ENCODE peak calls at places on chromosomes 1 and 21, in eight cellular contexts. F, Q, L, S, Z, M, W and J are unnamed samples.

GRCh38 chr1:8170059-8170835 is 144.1 kb upstream of the ERRFI1 start:
- DNase-seq in W (no peak), S (no peak), M (peak), F (peak), L (no peak), Z (peak), Q (no peak), J (no peak)

GRCh38 chr21:19995253-19995652 is 1003.0 kb upstream of the NCAM2 start:
- DNase-seq in Z (no peak), W (no peak), M (no peak), S (no peak), F (no peak), L (no peak), Q (no peak), J (no peak)

GRCh38 chr1:28104866-28105467 is 16.6 kb upstream of the EYA3 start:
- DNase-seq in W (peak), F (no peak), M (peak), Q (peak), L (no peak), S (peak), Z (no peak), J (peak)

GRCh38 chr1:15358565-15359133 is 51.0 kb upstream of the EFHD2 start:
- DNase-seq in F (no peak), Q (no peak), S (peak), L (no peak), W (no peak), Z (no peak), M (no peak), J (no peak)

GRCh38 chr1:221620437-221621384 is 121.2 kb downstream of the DUSP10 start:
- DNase-seq in Q (peak), S (no peak), F (no peak), W (no peak), Z (no peak), M (no peak), L (no peak), J (no peak)

GRCh38 chr1:84508510-84508909 is 2.1 kb upstream of the GNG5 start:
- DNase-seq in L (no peak), F (no peak), Z (no peak), M (no peak), Q (no peak), W (no peak), S (no peak), J (no peak)

GRCh38 chr1:59367269-59368006 is 70.5 kb downstream of the FGGY start:
- DNase-seq in M (peak), W (peak), S (peak), Z (peak), L (peak), F (peak), Q (peak), J (peak)

GRCh38 chr1:234345237-234345636 is 28.0 kb upstream of the COA6 start:
- DNase-seq in L (no peak), W (no peak), Q (no peak), S (no peak), M (no peak), F (no peak), Z (no peak), J (no peak)

GRCh38 chr1:2199042-2199810 is 4.7 kb upstream of the FAAP20 start:
- DNase-seq in Z (peak), L (peak), F (peak), M (peak), W (peak), Q (peak), S (peak), J (peak)

GRCh38 chr1:998051-998821 is 1.7 kb downstream of the HES4 start:
- DNase-seq in M (peak), W (peak), S (no peak), F (peak), L (no peak), Q (no peak), Z (peak), J (no peak)

GRCh38 chr1:207040181-207040533 is 7.6 kb upstream of the C1orf116 start:
- DNase-seq in Q (no peak), S (no peak), Z (no peak), M (no peak), L (no peak), W (no peak), F (no peak), J (no peak)

GRCh38 chr1:204130178-204130577 is 21.7 kb downstream of the ETNK2 start:
- DNase-seq in S (no peak), Z (no peak), L (no peak), M (peak), Q (peak), W (peak), F (no peak), J (no peak)

GRCh38 chr21:20040768-20041167 is 957.4 kb upstream of the NCAM2 start:
- DNase-seq in L (no peak), M (no peak), Z (no peak), Q (no peak), S (no peak), W (no peak), F (no peak), J (no peak)

GRCh38 chr1:153728305-153729066 is 636 bp downstream of the INTS3 start:
- DNase-seq in W (peak), M (peak), Q (peak), S (peak), L (peak), F (peak), Z (peak), J (peak)

GRCh38 chr21:37855568-37856391 is 60.5 kb downstream of the KCNJ6 start:
- DNase-seq in W (no peak), Z (no peak), F (no peak), Q (no peak), L (no peak), S (no peak), M (no peak), J (no peak)

GRCh38 chr1:112444269-112444668 is 48.3 kb downstream of the CTTNBP2NL start:
- DNase-seq in F (no peak), Q (no peak), M (no peak), W (no peak), L (no peak), S (no peak), Z (no peak), J (no peak)

GRCh38 chr21:30058928-30059327 is 107.7 kb downstream of the CLDN17 start:
- DNase-seq in Z (no peak), W (no peak), M (no peak), L (no peak), S (no peak), Q (no peak), F (no peak), J (no peak)

GRCh38 chr21:45834821-45835293 is 146.7 kb upstream of the COL6A1 start:
- DNase-seq in M (no peak), S (no peak), Q (no peak), W (no peak), L (no peak), Z (no peak), F (no peak), J (no peak)

GRCh38 chr1:45326627-45327591 is at the start of gene HPDL:
- DNase-seq in Q (peak), S (peak), L (peak), M (peak), F (peak), W (peak), Z (peak), J (peak)

GRCh38 chr1:170711682-170712081 is 47.8 kb downstream of the PRRX1 start:
- DNase-seq in W (no peak), Z (no peak), F (no peak), M (no peak), S (no peak), Q (no peak), L (no peak), J (no peak)

DNA sequence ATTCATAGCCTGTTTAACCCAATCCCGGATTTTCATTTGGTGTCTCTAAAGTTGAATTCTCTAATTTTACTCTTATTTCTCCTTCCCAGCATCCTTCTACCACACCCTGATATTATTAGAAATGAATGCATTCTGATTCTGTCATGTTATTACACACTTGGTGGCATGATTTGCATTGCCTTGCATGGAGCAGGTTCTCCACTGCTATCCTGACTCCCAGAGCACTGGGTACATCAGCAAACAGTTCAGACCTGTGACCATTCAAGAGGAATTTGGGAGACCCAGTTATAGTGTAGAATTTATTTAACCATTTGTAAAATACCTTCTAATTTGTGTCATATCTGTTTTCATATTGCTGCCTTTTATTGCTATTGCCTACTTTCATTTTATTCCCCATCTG is 2.6 kb downstream of the LRRC8B start:
- DNase-seq in Q (no peak), W (no peak), F (no peak), L (no peak), M (no peak), Z (no peak), S (no peak), J (no peak)
- H3K27ac ChIP-seq in Q (peak), W (no peak), F (no peak), L (no peak), M (no peak), Z (peak), S (no peak), J (no peak)

DNA sequence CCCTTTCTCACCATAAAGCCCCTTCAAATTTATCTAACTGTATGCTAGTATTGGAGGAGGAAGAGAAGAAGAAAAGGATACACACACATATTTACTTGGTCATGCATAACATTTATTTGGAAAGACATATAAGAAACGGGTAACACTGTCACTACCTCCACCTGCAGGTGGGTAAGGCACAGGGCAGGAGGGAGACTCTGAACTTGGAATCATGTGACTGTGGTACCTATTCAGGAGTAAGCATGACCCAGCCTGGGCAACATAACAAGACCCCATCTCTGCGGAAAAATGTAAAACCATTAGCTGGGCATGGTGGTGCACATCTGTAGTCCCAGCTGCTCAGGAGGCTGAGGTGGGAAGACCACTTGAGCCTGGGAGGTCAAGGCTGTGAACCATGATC is 1.4 kb upstream of the PADI6 start:
- DNase-seq in S (no peak), W (no peak), Q (no peak), M (no peak), L (no peak), F (no peak), Z (no peak), J (no peak)
- TF ChIP-seq CTCF in S (peak), W (no peak), Q (no peak), M (no peak), L (no peak), F (no peak), Z (no peak), J (no peak)

DNA sequence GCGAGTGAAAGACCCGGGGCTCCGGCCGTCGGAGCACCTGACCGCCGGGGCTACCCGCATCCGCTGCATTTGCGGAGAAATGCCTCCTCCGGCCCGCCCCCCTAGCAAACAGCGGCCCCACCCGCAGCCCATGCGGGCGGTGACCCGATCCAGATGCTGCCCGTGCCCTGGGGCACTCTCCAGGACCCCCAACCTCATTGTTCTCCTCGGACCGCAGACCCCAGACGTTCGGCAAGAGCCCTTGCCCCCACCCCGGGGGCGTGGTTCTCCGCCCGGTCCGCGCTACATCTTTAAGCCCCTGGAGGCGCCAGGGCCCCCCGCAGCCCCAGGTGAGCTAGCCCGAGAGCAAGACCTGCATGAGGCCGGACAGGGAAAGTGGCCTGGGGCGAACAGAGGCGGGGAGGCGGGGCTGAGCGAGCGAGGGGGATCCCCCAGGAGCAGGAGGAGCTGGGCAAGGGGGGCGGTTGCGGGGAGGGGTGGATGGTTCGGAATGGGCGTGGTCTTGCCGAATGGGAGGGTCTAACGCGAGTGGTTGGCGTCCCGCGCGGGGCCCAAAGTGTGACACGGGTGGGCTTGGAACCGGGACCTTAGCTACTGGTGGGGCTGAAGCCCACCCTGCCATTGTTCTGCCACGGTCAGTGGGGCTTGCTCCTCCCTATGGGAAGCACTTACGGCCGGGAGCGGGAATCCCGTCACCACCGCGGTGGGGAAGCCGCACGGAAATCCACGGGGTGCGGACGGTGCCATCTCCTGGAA is 6.3 kb upstream of the CRYBG2 start:
- DNase-seq in M (no peak), F (peak), S (peak), W (no peak), L (no peak), Q (no peak), Z (no peak), J (no peak)
- H3K4me3 ChIP-seq in M (no peak), F (no peak), S (peak), W (peak), L (peak), Q (no peak), Z (peak), J (no peak)

DNA sequence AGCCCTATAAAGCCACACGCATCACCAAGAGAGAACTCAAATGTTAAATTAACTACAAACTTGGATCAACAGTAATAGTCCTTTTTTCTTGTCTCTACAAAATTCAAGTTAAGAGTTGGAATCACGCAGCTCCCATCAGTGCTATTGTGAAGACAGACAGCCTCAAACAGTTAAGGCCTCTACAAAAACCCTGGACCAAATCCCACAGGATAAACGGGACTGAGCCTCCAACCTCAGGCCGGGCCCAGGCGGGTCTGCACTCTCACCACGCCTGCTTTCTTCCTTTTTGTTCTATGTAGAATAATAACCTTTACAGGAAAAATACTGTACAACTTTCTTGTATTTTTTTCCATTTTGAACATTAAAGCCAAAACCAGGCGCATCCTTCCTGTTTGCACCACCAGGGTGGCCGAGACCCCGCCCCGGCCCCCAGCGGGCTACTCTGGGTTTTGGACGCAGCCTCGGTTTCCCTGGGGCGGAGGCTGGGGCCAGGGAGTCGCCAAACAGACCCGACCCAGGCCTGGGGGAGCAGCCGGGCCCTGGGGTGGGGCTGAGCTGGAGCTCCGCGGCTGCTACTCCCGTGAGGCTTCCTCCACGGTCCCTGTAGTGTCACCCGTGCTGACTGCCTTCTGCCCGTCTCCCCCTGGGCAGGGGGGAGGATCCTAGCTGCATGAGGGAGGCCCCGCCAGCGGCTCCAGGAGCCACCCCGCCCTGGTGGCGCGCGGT is 158.4 kb downstream of the CASZ1 start:
- DNase-seq in L (no peak), W (no peak), S (no peak), M (no peak), F (peak), Z (no peak), Q (no peak), J (no peak)
- H3K27ac ChIP-seq in L (peak), W (no peak), S (peak), M (no peak), F (peak), Z (no peak), Q (no peak), J (peak)

DNA sequence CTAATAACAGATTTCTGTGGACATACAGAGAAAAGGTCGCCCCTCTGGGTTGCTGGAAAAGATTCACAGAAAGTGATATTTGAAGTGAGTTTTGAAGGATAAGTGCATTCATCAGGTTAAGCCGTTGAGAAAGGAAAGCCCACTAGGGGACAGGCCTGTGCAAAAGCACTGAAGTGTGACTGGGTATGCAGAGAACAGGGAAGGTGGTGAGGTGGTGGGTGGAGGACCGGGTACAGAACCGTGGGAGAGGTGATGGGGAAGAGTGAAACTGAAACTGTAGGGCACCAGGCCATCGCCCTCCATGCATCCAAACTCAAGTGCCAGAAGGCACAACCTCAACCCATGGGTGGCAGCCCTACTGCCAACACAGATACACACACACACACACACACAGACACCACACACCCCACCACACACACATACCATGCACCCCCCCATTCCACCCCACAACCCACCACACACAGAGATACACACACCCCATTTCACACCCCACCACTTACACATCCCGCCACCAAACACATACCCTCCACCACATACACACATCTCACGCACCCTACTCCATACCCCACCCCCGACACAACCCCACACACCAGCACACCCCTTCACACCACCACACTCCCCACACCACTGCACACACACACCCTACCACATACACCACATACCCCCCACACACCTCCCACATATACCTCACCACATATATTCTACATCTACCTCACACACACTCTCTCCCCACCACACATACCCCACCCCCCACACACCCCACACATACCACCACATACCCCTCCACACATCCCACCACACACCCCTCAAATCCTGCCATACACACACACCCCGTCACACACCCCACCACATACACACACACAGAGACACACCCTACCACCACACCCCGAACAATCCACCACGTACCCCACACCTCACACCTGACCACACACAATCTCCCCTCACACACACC is 59.0 kb downstream of the TSEN15 start:
- DNase-seq in L (no peak), F (no peak), S (no peak), Z (no peak), W (no peak), Q (no peak), M (no peak), J (no peak)
- TF ChIP-seq CTCF in L (no peak), F (no peak), S (no peak), Z (no peak), W (no peak), Q (no peak), M (no peak), J (no peak)

GRCh38 chr1:54086754-54087153 is 33.3 kb downstream of the TCEANC2 start:
- DNase-seq in W (no peak), M (no peak), F (no peak), L (no peak), S (no peak), Q (no peak), Z (no peak), J (no peak)

GRCh38 chr1:54080598-54081049 is 27.2 kb downstream of the TCEANC2 start:
- DNase-seq in Z (no peak), S (no peak), Q (no peak), F (no peak), L (no peak), W (no peak), M (no peak), J (no peak)

GRCh38 chr1:54088385-54088784 is 35.0 kb downstream of the TCEANC2 start:
- DNase-seq in S (no peak), F (no peak), W (no peak), Q (no peak), L (no peak), Z (no peak), M (no peak), J (no peak)

GRCh38 chr1:54081306-54082270 is 28.2 kb downstream of the TCEANC2 start:
- DNase-seq in L (peak), W (peak), S (peak), F (peak), Q (peak), M (peak), Z (peak), J (peak)

DNA sequence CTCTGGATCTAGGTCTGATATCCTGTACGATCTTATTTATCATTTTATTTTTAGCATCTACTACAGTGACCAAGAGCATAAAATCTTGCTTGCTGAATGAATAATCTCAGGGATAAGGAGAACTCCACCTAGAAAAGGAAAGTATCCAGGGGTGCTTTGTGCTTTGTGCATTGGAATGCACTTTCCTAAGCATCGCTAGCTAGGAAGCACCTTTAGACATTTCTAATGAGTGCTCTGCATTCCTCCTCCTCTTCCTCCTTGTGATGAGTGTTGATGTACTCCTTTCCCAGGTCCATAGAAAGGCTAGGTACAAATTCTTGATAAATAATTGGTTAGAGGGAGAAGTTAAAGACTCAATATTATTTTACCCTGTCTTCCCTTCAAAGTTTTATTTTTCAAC is 31.4 kb downstream of the TCEANC2 start:
- DNase-seq in M (no peak), L (no peak), W (no peak), S (no peak), Q (no peak), Z (no peak), F (no peak), J (no peak)
- H3K4me3 ChIP-seq in M (no peak), L (no peak), W (no peak), S (no peak), Q (no peak), Z (no peak), F (no peak), J (no peak)

GRCh38 chr1:117655220-117655577 is 49.4 kb downstream of the TENT5C start:
- DNase-seq in W (peak), M (peak), Z (no peak), S (no peak), Q (no peak), F (no peak), L (peak), J (no peak)
- H3K27ac ChIP-seq in W (peak), M (peak), Z (no peak), S (no peak), Q (no peak), F (no peak), L (no peak), J (no peak)